ENCODE peak calls at places on chromosomes 16 and 17, in four cellular contexts. J, V, Q and R are unnamed samples.

GRCh38 chr17:1986783-1987451 is 38.2 kb downstream of the RTN4RL1 start:
- DNase-seq in J (no peak), V (no peak), Q (no peak), R (no peak)

GRCh38 chr16:48272837-48273421 is 25.6 kb upstream of the ABCC11 start:
- DNase-seq in J (no peak), V (no peak), Q (no peak), R (no peak)

GRCh38 chr17:28993013-28993600 is 12.7 kb downstream of the SEZ6 start:
- DNase-seq in J (no peak), V (no peak), Q (no peak), R (no peak)

GRCh38 chr17:77018504-77018903 is 122.3 kb upstream of the SEC14L1 start:
- DNase-seq in J (no peak), V (no peak), Q (no peak), R (no peak)

GRCh38 chr17:18074566-18075272 is 13.0 kb upstream of the DRG2 start:
- DNase-seq in J (no peak), V (no peak), Q (no peak), R (no peak)

GRCh38 chr16:6642271-6642670 is 690.4 kb upstream of the RBFOX1 start:
- DNase-seq in J (no peak), V (no peak), Q (peak; percentile 6), R (no peak)

GRCh38 chr16:20884240-20884556 is 16.0 kb downstream of the DCUN1D3 start:
- DNase-seq in J (peak; percentile 88), V (peak; percentile 91), Q (no peak), R (peak; percentile 81)

GRCh38 chr16:15899538-15900100 is 11.2 kb upstream of the CEP20 start:
- DNase-seq in J (peak; percentile 89), V (peak; percentile 72), Q (peak; percentile 85), R (peak; percentile 57)

GRCh38 chr16:70605284-70605659 is 41.1 kb upstream of the IL34 start:
- DNase-seq in J (peak; percentile 38), V (peak; percentile 58), Q (no peak), R (peak; percentile 68)

GRCh38 chr16:87310610-87311009 is 6.6 kb downstream of the C16orf95 start:
- DNase-seq in J (no peak), V (no peak), Q (no peak), R (no peak)

GRCh38 chr17:17235212-17236174 is 1.5 kb downstream of the FLCN start:
- DNase-seq in J (peak; percentile 44), V (peak; percentile 18), Q (no peak), R (peak; percentile 24)

GRCh38 chr17:8698142-8699050 is 46.2 kb downstream of the CCDC42 start:
- DNase-seq in J (peak; percentile 79), V (peak; percentile 68), Q (peak; percentile 69), R (peak; percentile 66)

DNA sequence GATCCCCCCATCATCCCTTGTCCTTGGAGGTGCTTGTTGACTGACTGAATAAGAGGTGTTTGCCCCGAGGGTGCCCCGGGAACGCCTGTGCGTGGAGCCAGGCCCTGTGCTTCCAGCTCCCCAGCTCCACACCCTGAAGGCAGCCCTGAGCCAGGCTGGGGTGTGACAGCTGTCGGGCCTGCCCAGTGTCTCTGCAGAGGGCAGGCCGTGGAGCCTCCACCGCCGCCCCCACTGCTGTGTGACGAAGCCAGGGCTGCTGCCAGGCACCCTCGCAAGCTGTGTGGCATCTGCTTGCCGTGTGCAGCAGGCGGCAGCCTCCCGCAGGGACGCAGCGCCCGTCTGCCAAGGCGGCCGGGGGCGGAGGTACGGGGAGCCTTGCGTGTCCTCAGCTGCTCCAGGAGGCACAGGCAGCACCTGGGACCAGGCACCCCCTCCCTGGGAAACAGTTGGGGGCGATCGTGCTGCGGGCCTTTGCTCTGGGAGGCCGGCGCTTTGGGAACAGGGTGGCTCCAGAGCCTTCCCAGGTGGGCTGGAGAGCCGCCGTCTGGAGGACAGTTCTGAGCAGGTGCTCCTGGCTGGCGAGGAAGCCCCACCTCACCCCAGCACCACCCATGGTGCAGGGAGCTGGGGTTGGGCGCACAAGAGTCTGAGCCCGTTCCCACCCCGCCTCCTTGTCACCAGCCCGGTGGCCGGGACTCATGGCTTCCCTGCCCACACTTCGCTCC is 26.6 kb downstream of the GSE1 start:
- DNase-seq in J (no peak), V (no peak), Q (no peak), R (no peak)
- H3K4me3 ChIP-seq in J (no peak overlapping the region), V (no peak overlapping the region), Q (no peak overlapping the region), R (no peak overlapping the region)

GRCh38 chr17:56910509-56911235 is 3.2 kb downstream of the TRIM25 start:
- DNase-seq in J (no peak), V (no peak), Q (no peak), R (no peak)

GRCh38 chr17:56912105-56912999 is 1.5 kb downstream of the TRIM25 start:
- DNase-seq in J (no peak), V (peak; percentile 42), Q (no peak), R (peak; percentile 11)

GRCh38 chr17:56903560-56903959 is 10.3 kb downstream of the TRIM25 start:
- DNase-seq in J (no peak), V (no peak), Q (no peak), R (no peak)

GRCh38 chr17:56909742-56910508 is 3.9 kb downstream of the TRIM25 start:
- DNase-seq in J (no peak), V (no peak), Q (no peak), R (no peak)

DNA sequence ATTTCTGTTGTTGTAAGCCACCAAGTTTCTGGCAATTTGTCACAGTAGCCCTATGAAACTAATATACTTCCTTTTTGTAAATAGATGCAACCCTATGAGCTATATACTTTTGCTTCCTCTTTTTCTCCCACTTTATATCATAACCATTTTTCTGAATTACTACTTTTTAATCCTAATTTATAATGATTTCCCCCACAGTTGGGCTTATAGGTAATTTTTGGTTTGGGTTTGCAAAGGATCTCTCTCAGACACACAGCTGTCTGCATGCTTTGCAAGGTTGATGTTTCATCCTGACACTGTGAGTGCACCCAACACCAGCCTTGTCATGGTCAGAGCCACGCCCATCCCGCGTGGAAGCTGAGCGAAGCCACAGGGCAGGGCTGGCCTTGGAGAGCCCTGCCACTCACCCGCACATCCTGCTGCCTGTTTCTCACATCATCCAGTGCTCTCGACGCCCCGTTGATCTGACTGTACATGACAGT is 5.7 kb downstream of the TRIM25 start:
- DNase-seq in J (no peak), V (no peak), Q (no peak), R (no peak)
- H3K9ac ChIP-seq in J (no peak overlapping the region), V (no peak overlapping the region), Q (no peak overlapping the region), R (no peak overlapping the region)

GRCh38 chr17:65696739-65697394 is 135.4 kb upstream of the AXIN2 start:
- DNase-seq in J (peak; percentile 65), V (peak; percentile 33), Q (peak; percentile 37), R (peak; percentile 42)

GRCh38 chr17:65694601-65695000 is 133.2 kb upstream of the AXIN2 start:
- DNase-seq in J (no peak), V (peak; percentile 50), Q (no peak), R (no peak)

GRCh38 chr17:65699459-65699858 is 138.0 kb upstream of the AXIN2 start:
- DNase-seq in J (no peak), V (no peak), Q (no peak), R (no peak)

GRCh38 chr17:65698381-65699061 is 137.1 kb upstream of the AXIN2 start:
- DNase-seq in J (peak; percentile 76), V (peak; percentile 63), Q (peak; percentile 75), R (peak; percentile 57)

DNA sequence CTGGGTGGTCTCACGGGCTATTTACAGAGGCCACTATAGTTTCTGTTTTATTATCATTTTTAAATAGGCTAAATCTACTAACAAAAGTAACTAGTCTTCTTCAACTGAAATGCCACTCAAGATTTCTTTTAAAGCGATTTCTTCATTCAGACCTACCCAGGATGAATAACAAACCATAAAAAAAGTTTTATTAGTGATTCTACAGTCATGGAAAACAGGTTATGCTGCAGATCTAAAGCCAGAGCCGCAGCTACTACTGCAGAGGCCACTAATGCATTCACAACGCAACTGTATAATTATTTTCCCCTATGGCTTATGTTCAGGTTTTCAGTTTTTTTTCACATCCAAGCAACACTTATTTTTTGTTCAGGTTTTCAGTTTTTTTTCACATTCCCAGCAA is 136.2 kb upstream of the AXIN2 start:
- DNase-seq in J (no peak), V (no peak), Q (no peak), R (no peak)
- H3K4me3 ChIP-seq in J (no peak overlapping the region), V (no peak overlapping the region), Q (no peak overlapping the region), R (no peak overlapping the region)

DNA sequence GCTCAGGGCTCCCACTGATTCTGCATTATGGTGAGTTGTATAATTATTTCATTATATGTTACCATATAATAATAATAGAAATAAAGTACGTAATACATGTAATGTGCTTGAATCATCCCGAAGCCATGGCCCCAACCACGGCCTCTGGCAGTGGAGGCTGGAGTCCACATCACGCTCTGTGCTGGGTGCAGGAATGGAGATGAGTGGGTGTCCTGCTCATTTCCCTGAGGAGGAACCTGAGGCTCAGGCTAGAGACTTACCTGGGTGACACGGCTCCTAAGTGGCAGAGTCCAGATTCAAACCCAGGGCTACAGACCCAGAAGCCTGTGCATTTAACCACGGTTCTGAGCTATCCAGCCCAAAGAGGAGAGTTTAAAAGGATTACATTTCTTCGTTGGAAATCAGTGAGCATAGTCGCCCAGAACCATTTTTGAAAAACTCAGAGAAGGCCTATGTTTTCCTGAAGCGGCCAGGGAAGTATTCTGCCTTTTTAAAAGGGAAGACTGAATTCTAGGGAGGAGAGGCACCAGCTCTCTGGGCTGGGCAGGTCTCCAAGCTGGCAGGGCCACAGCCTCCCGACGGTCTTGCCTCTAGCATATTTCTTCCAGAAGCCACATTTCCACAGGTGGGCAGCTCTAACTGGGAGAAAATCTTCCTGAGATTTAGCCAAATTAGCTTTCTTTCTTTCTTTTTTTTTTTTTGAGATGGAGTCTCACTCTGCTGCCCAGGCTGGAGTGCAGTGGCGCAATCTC is 6.7 kb downstream of the IL4R start:
- DNase-seq in J (no peak), V (no peak), Q (no peak), R (no peak)
- H3K9ac ChIP-seq in J (no peak overlapping the region), V (no peak overlapping the region), Q (no peak overlapping the region), R (no peak overlapping the region)

GRCh38 chr17:44066204-44066930 is at the start of gene LSM12:
- DNase-seq in J (peak; percentile 88), V (peak; percentile 88), Q (peak; percentile 94), R (peak; percentile 96)

GRCh38 chr17:44062871-44063270 is 3.6 kb downstream of the LSM12 start:
- DNase-seq in J (no peak), V (no peak), Q (no peak), R (no peak)

GRCh38 chr17:44061446-44061845 is 5.0 kb downstream of the LSM12 start:
- DNase-seq in J (no peak), V (no peak), Q (peak; percentile 39), R (peak; percentile 28)

GRCh38 chr17:44065668-44066203 is 735 bp downstream of the LSM12 start:
- DNase-seq in J (no peak), V (no peak), Q (peak; percentile 23), R (peak; percentile 39)

DNA sequence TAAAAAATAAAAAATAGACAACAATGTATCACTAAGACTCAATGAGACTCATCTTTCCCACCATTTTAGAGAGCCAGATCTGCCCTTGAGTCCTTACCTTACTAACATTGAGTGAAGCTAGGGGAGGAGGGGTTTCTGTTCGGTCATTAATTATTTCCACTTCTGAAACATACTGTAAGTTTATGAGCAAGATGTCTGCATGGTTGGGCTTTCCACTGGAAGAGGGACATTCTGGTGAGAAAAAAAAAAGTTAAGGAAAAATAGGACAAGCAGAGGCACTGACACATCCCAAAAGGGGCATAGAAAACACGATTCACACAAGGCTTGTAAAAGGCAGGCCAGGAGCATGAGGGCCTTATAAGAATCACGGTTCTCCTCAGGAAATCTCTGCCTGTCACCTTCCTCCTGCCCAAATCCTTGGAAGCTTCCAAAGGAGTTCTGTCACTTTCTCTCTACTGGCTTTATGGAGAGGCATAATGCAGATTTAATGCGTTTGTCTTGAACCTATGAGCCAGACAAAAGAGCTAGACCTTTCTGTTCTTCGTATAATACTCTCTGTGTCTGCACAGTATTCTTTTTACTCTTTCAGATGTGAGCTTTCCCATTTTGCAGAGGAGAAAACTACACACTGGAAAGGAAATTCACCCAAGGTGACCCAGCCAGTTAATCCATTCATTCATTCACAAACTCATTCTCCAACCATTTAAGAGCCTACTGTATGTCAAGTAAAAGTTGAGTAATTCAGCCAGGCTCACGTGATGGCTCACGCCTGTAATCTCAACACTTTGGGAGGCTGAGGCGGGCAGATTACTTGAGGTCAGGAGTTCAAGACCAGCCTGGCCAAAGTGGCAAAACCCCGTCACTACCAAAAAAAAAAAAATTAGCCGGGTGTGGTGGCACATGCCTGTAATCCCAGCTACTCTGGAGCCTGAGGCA is 2.5 kb downstream of the LSM12 start:
- DNase-seq in J (no peak), V (no peak), Q (no peak), R (no peak)
- H3K4me3 ChIP-seq in J (no peak overlapping the region), V (no peak overlapping the region), Q (no peak overlapping the region), R (no peak overlapping the region)